ENCODE peak calls at places on chromosomes 2 and 18, in ten cellular contexts. W, Q, G, K, U, Y, I, V, E and N are unnamed samples.

GRCh38 chr2:127422631-127423475 is 4.6 kb downstream of the PROC start:
- DNase-seq in Q (no peak), W (peak; percentile 39), E (no peak), U (no peak), K (no peak), Y (peak; percentile 11), I (peak; percentile 76), G (no peak), V (no peak), N (no peak)

GRCh38 chr2:47250576-47251403 is 95.7 kb upstream of the STPG4 start:
- DNase-seq in V (no peak), U (no peak), E (no peak), Q (no peak), G (no peak), Y (no peak), I (peak; percentile 68), K (no peak), W (no peak), N (no peak)

GRCh38 chr18:22193466-22193865 is 24.1 kb downstream of the GATA6 start:
- DNase-seq in U (no peak), I (peak; percentile 78), Y (peak; percentile 79), V (no peak), Q (no peak), K (no peak), W (no peak), E (no peak), G (no peak), N (no peak)

GRCh38 chr2:99190548-99190947 is 9.6 kb downstream of the MRPL30 start:
- DNase-seq in K (no peak), W (no peak), E (no peak), G (no peak), Q (no peak), V (no peak), U (peak; percentile 16), Y (no peak), I (no peak), N (no peak)

GRCh38 chr2:96547203-96547641 is 10.7 kb downstream of the ARID5A start:
- DNase-seq in Y (no peak), K (no peak), W (no peak), I (peak; percentile 3), U (no peak), G (no peak), E (no peak), Q (no peak), V (no peak), N (no peak)

GRCh38 chr2:127675335-127676261 is at the start of gene LIMS2:
- DNase-seq in U (no peak), I (peak; percentile 42), G (no peak), Q (no peak), W (peak; percentile 86), E (peak; percentile 33), V (no peak), Y (peak; percentile 36), K (no peak), N (no peak)

GRCh38 chr2:35973132-35973736 is 382.3 kb upstream of the CRIM1 start:
- DNase-seq in I (peak; percentile 49), U (peak; percentile 46), Y (peak; percentile 78), G (peak; percentile 27), W (peak; percentile 57), V (no peak), Q (peak; percentile 34), E (peak; percentile 42), K (peak; percentile 22), N (no peak)

GRCh38 chr2:30208453-30208852 is 22.9 kb upstream of the LBH start:
- DNase-seq in Y (peak; percentile 69), W (peak; percentile 87), V (no peak), K (peak; percentile 62), G (peak; percentile 85), E (peak; percentile 82), U (peak; percentile 46), Q (peak; percentile 31), I (peak; percentile 86), N (peak; percentile 46)

GRCh38 chr2:58427572-58428285 is 186.6 kb upstream of the FANCL start:
- DNase-seq in I (peak; percentile 77), G (peak; percentile 51), V (no peak), Q (peak; percentile 42), Y (peak; percentile 34), U (peak; percentile 12), W (peak; percentile 57), K (no peak), E (peak; percentile 15), N (no peak)

DNA sequence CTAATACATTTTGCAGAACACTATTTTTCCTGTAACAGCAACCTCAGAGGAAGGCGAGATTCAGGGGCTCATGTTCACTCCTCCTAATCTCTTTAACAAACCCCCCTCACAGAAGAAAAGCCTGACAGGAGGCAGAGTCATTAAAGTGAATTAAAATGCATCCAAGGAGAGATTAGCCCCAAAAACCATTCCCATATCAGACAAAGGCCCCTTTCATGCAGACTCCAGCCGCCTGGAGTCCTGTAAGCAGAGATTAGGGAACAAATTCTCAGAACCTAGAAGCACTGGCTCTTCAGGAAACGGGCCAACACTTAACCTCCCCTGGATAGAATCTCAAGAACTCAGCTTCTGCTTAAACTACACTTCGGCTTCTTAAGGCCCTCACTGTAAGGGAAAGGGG is 380.1 kb downstream of the TNS1 start:
- DNase-seq in U (no peak), Q (no peak), G (no peak), V (no peak), E (peak; percentile 18), Y (no peak), W (no peak), K (no peak), I (no peak), N (no peak)
- H3K4me2 ChIP-seq in U (peak overlapping the region; percentile 29), Q (no peak overlapping the region), G (no peak overlapping the region), V (no peak overlapping the region), E (no peak overlapping the region), Y (no peak overlapping the region), W (no peak overlapping the region), K (no peak overlapping the region), I (peak overlapping the region; percentile 28), N (no peak overlapping the region)

DNA sequence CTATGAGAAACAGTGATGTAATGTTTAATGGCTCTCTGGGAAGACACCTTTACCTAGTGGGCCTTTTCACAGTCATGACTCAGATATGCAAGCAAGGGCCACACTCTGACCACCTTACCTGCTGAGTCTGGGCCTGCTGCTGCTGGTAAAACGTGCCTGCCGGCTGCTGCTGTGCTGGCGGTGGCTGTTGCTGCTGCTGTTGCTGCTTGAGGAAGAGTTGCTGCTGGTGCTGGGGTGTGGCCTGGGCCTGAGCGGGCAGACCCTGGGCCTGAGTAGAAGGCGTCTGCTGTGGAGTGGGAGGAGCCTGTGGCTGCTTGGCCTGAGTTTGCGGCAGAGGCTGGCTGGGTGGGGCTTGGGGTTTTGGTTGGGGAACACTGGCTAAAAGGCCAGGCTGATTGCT is 81.6 kb upstream of the NFU1 start:
- DNase-seq in G (no peak), K (no peak), Q (no peak), Y (no peak), E (no peak), U (no peak), W (no peak), V (no peak), I (peak; percentile 9), N (no peak)
- H2AFZ ChIP-seq in G (no peak overlapping the region), K (no peak overlapping the region), Q (no peak overlapping the region), Y (no peak overlapping the region), E (no peak overlapping the region), U (no peak overlapping the region), W (no peak overlapping the region), V (no peak overlapping the region), I (no peak overlapping the region), N (no peak overlapping the region)

GRCh38 chr2:67649331-67650071 is 252.4 kb downstream of the ETAA1 start:
- DNase-seq in I (peak; percentile 18), Q (no peak), W (peak; percentile 64), G (peak; percentile 95), K (no peak), V (no peak), E (peak; percentile 61), Y (peak; percentile 5), U (no peak), N (no peak)
- H3K4me2 ChIP-seq in I (peak overlapping the region; percentile 9), Q (no peak overlapping the region), W (peak overlapping the region; percentile 47), G (no peak overlapping the region), K (no peak overlapping the region), V (no peak overlapping the region), E (no peak overlapping the region), Y (no peak overlapping the region), U (no peak overlapping the region), N (no peak overlapping the region)

DNA sequence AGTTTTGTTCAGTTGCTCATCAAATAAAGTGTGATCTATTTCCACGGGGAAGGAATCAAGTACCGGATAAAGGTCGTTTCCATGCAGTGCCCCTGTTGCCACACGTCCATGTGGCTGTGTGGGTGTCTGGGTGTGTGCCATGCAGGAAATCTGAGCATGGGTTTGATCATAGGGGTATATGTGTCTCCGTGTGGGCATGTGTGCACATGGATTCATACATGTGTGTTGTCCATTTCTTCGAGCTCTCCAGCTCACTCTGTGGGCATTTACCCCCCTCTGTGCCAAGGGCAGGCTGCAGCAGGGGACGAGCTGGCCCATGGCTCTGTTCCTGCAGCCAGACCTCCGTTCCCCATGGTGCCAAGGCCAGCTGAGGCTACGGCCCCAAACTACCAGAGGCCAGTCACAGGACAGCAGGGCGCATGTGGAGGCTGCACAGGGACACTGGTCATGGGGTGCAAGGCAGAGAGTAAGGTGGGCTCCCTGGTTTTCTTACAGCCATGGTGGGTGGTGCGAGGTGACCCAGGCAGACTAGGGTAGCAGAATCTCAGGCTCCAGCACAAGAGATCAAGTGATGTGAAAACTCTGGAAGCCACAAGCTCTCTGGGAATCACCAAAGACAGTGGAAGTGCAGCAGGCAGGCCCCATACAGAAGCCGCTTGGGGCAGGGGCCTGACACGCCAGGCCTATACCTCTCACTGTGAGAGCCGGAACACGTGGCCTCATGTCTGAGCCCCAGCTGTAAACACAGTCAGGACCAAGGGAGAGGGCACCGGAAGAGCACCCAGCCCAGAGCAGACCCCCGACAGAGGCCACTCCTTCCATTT is 66.4 kb upstream of the RAB6C start:
- DNase-seq in I (no peak), U (no peak), W (no peak), E (no peak), K (no peak), G (no peak), V (no peak), Y (no peak), Q (no peak), N (no peak)
- H2AFZ ChIP-seq in I (no peak overlapping the region), U (no peak overlapping the region), W (no peak overlapping the region), E (no peak overlapping the region), K (no peak overlapping the region), G (no peak overlapping the region), V (no peak overlapping the region), Y (no peak overlapping the region), Q (no peak overlapping the region), N (no peak overlapping the region)

DNA sequence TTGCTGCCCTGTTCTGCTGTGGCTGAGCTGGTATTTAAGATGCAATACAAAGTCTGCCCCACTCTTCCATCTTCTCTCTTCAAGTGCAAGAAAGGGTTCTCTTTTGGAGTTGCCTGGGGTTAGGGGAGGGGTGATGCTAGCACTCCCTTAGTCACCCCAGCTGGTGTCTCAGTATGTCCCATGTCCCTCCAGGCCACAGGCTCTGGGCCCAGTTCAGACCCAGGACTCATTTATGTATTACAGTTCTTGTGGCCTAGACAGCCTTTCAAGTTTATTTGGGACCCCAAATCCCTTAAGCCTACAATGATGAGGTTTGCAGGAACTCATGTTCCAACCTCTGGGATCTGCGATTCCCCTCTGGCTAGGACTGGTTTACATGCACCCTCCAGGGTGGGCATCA is 47.2 kb upstream of the CCDC141 start:
- DNase-seq in Y (no peak), W (no peak), V (no peak), Q (no peak), U (no peak), I (no peak), K (no peak), E (no peak), G (no peak), N (no peak)
- H3K4me2 ChIP-seq in Y (no peak overlapping the region), W (no peak overlapping the region), V (no peak overlapping the region), Q (peak overlapping the region; percentile 55), U (no peak overlapping the region), I (no peak overlapping the region), K (peak overlapping the region; percentile 59), E (no peak overlapping the region), G (no peak overlapping the region), N (no peak overlapping the region)